ENCODE peak calls at places on chromosomes 6 and 20, in five cellular contexts. F is A549, T is mammary epithelial cell, C is Karpas-422, B is HCT116. O is an unnamed sample. For H3K4me1, the result is how much of the 10 kb centered on the place peaks cover.

GRCh38 chr6:152246554-152247337 is 390.4 kb downstream of the SYNE1 start:
- DNase-seq in C (no peak), B (no peak), F (no peak), T (no peak), O (peak)

GRCh38 chr6:168320661-168321060 is 1.1 kb upstream of the DACT2 start:
- DNase-seq in C (no peak), T (no peak), F (no peak), B (no peak), O (no peak)

GRCh38 chr6:108655840-108656650 is 95.3 kb downstream of the FOXO3 start:
- DNase-seq in T (no peak), C (no peak), B (no peak), F (no peak), O (peak)

GRCh38 chr6:12119085-12119588 is 107.0 kb downstream of the HIVEP1 start:
- DNase-seq in F (peak), C (no peak), T (no peak), B (no peak), O (no peak)

GRCh38 chr20:62832212-62832922 is 15.5 kb downstream of the COL9A3 start:
- DNase-seq in F (no peak), T (no peak), C (peak), B (peak), O (peak)

GRCh38 chr6:11264100-11264499 is 31.6 kb upstream of the NEDD9 start:
- DNase-seq in B (no peak), F (no peak), T (no peak), C (peak), O (no peak)

GRCh38 chr6:43735642-43736199 is 34.3 kb upstream of the VEGFA start:
- DNase-seq in F (no peak), B (no peak), C (no peak), T (peak), O (no peak)

GRCh38 chr6:91447530-91447929 is 860.7 kb upstream of the MAP3K7 start:
- DNase-seq in T (no peak), C (no peak), F (no peak), B (no peak), O (no peak)

GRCh38 chr6:113855500-113856010 is 1.6 kb upstream of the MARCKS start:
- DNase-seq in F (peak), C (no peak), T (peak), B (no peak), O (peak)

GRCh38 chr6:72825265-72825918 is 203.5 kb downstream of the KCNQ5 start:
- DNase-seq in T (peak), B (no peak), F (peak), C (no peak), O (peak)

GRCh38 chr6:42748241-42748898 is 2.5 kb upstream of the TBCC start:
- DNase-seq in C (peak), F (no peak), T (no peak), B (no peak), O (peak)

GRCh38 chr6:132060591-132060990 is 109.4 kb upstream of the CCN2 start:
- DNase-seq in B (no peak), C (no peak), F (peak), T (peak), O (peak)

GRCh38 chr20:62749851-62750445 is 41.3 kb downstream of the NTSR1 start:
- DNase-seq in F (no peak), C (no peak), T (no peak), B (no peak), O (no peak)

GRCh38 chr6:134291156-134291555 is 26.8 kb downstream of the SGK1 start:
- DNase-seq in C (no peak), T (no peak), B (no peak), F (no peak), O (no peak)

GRCh38 chr6:134299236-134299635 is 18.7 kb downstream of the SGK1 start:
- DNase-seq in C (no peak), T (no peak), F (peak), B (no peak), O (peak)

GRCh38 chr6:134293659-134294161 is 24.2 kb downstream of the SGK1 start:
- DNase-seq in B (no peak), C (no peak), F (no peak), T (no peak), O (no peak)

GRCh38 chr6:134296762-134297161 is 21.1 kb downstream of the SGK1 start:
- DNase-seq in F (no peak), C (no peak), T (no peak), B (no peak), O (no peak)

GRCh38 chr6:134295953-134296553 is 21.9 kb downstream of the SGK1 start:
- DNase-seq in B (peak), C (no peak), F (peak), T (peak), O (peak)
- H3K4me3 ChIP-seq in B (no peak), C (no peak), F (no peak), T (no peak), O (peak)

GRCh38 chr6:4776493-4776966 is 326 bp downstream of the CDYL start:
- DNase-seq in T (no peak), C (peak), B (no peak), F (no peak), O (peak)
- H3K4me2 ChIP-seq in T (no peak), C (peak), B (peak), F (peak), O (no peak)

GRCh38 chr20:49987868-49988690 is 5.3 kb downstream of the SNAI1 start:
- DNase-seq in F (no peak), T (no peak), B (no peak), C (peak), O (peak)

GRCh38 chr20:49987015-49987867 is 4.5 kb downstream of the SNAI1 start:
- DNase-seq in F (no peak), T (no peak), C (peak), B (no peak), O (peak)

GRCh38 chr20:49986049-49986448 is 3.3 kb downstream of the SNAI1 start:
- DNase-seq in F (no peak), C (peak), B (no peak), T (no peak), O (peak)

GRCh38 chr20:49990310-49990720 is 7.5 kb downstream of the SNAI1 start:
- DNase-seq in C (peak), F (no peak), T (no peak), B (no peak), O (peak)

DNA sequence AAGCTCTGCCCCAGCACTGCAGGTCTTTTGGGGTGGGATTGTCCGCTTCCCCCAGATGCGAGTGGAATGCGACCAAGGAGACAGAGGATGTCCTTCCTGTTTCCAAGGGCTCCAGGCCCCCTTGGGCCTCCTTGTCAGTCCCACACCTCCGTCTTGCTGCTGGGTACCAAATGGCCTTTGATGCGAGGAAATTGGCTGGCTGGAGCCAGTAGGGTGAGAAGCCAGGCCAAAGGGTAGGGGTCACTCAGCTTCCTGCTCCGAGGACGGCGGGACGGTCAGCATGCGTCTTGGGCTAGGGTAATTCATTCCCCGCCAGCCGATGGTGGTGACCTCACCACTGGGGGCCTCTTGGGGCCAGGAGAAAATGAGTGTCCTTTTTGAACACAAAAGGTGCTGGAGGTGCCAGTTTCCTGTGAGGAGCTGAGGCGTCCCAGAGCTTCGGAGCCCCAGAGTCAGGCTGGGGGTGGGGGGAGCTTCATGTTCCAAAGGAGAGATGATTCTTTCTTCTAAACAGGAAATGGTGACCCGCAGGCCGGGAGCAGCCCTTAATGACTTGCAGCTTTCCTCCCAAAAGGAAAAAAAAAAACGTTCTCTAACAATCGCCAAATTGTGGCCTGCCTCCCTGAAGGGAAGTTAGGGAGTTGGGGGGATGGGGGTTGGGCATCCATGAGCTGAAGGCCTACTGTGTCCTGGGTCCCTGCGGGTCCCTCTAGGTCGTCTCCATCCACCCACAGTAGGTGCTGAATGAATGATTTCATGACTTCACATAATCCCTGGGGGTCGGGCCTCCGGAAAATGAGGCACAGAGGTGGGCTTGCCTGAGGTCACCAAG is 6.7 kb downstream of the SNAI1 start:
- DNase-seq in B (no peak), C (peak), T (no peak), F (peak), O (peak)
- H3K4me1 ChIP-seq in B (under half), C (under half), T (under half), F (half or more), O (half or more)

GRCh38 chr6:117548797-117549301 is 53.5 kb downstream of the GOPC start:
- DNase-seq in B (no peak), C (no peak), F (peak), T (peak), O (peak)
- H3K4me3 ChIP-seq in B (no peak), C (no peak), F (no peak), T (no peak), O (no peak)

GRCh38 chr6:165988306-165988756 is 179.3 kb downstream of the TBXT start:
- DNase-seq in F (no peak), T (no peak), B (no peak), C (no peak), O (peak)
- H3K4me2 ChIP-seq in F (peak), T (no peak), B (peak), C (no peak), O (peak)

DNA sequence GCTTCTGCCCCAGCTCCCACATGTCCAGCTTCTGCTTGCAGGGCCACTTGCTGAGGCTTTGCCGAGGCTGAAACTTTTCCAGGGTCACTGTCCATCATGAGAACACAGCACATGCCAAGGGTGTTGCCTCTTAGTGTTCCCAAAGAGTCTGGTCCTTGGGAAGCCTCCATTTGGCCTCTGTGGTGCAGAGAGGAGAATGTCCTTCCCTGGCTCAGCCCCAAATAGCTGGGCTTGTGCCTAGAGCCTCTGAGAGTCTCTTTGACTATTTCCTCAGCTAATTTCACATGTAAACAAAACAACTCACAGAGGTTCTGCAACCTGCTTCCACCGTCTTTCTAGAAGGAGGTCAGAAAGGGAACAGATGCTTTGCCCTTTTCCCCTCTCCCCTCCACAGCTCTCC is 40.4 kb upstream of the RAB23 start:
- DNase-seq in C (no peak), T (no peak), B (no peak), F (no peak), O (peak)
- H3K4me1 ChIP-seq in C (under half), T (under half), B (under half), F (under half), O (half or more)

DNA sequence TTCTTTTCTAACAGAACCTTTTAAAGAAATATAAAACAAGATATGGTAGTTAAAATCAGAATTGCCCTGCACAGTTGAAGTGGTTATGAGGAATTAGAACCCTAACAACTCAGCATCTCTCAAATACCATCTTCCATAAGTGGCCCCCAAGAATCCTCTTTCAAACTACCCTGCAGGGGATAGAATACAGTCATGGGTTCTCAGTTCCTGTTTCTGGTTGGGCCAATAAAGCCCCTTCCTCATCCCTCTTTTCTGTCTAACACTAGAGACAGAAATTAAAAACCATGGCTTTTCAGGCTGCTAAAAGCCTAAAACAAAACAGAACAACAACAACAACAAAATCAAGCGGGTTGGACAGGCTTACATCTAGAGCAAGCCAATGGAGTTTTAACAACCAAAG is 6.7 kb upstream of the LCA5 start:
- DNase-seq in B (no peak), T (no peak), F (no peak), C (no peak), O (no peak)
- H3K4me3 ChIP-seq in B (no peak), T (no peak), F (no peak), C (no peak), O (no peak)